ENCODE peak calls at places on chromosomes 5 and 9, in eight cellular contexts. One of them, this sample, is unnamed.

GRCh38 chr9:546797-547223 is 294.7 kb upstream of the DMRT1 start:
- DNase-seq in endothelial cell of umbilical vein: peak
- DNase-seq in transverse colon: no peak
- DNase-seq in K562: peak
- DNase-seq in body of pancreas: no peak
- DNase-seq in IMR-90: no peak
- DNase-seq in tibial nerve: no peak
- DNase-seq in adrenal gland: no peak
- DNase-seq in this sample: no peak

GRCh38 chr5:115069087-115069968 is 100.4 kb downstream of the TRIM36 start:
- DNase-seq in endothelial cell of umbilical vein: peak
- DNase-seq in transverse colon: peak
- DNase-seq in K562: peak
- DNase-seq in body of pancreas: peak
- DNase-seq in IMR-90: peak
- DNase-seq in tibial nerve: no peak
- DNase-seq in adrenal gland: peak
- DNase-seq in this sample: no peak

GRCh38 chr5:109703165-109703564 is 13.4 kb downstream of the MAN2A1 start:
- DNase-seq in endothelial cell of umbilical vein: no peak
- DNase-seq in transverse colon: no peak
- DNase-seq in K562: peak
- DNase-seq in body of pancreas: no peak
- DNase-seq in IMR-90: no peak
- DNase-seq in tibial nerve: no peak
- DNase-seq in adrenal gland: no peak
- DNase-seq in this sample: no peak

GRCh38 chr5:68110264-68110663 is 105.3 kb upstream of the PIK3R1 start:
- DNase-seq in endothelial cell of umbilical vein: no peak
- DNase-seq in transverse colon: no peak
- DNase-seq in K562: no peak
- DNase-seq in body of pancreas: no peak
- DNase-seq in IMR-90: no peak
- DNase-seq in tibial nerve: no peak
- DNase-seq in adrenal gland: no peak
- DNase-seq in this sample: no peak

GRCh38 chr9:33453286-33453882 is 6.0 kb upstream of the AQP3 start:
- DNase-seq in endothelial cell of umbilical vein: no peak
- DNase-seq in transverse colon: no peak
- DNase-seq in K562: peak
- DNase-seq in body of pancreas: no peak
- DNase-seq in IMR-90: no peak
- DNase-seq in tibial nerve: no peak
- DNase-seq in adrenal gland: no peak
- DNase-seq in this sample: no peak

GRCh38 chr5:35248843-35249780 is 18.8 kb upstream of the PRLR start:
- DNase-seq in endothelial cell of umbilical vein: no peak
- DNase-seq in transverse colon: no peak
- DNase-seq in K562: no peak
- DNase-seq in body of pancreas: no peak
- DNase-seq in IMR-90: peak
- DNase-seq in tibial nerve: no peak
- DNase-seq in adrenal gland: no peak
- DNase-seq in this sample: no peak

GRCh38 chr5:3740546-3741371 is 145.1 kb downstream of the IRX1 start:
- DNase-seq in endothelial cell of umbilical vein: no peak
- DNase-seq in transverse colon: no peak
- DNase-seq in K562: no peak
- DNase-seq in body of pancreas: peak
- DNase-seq in IMR-90: no peak
- DNase-seq in tibial nerve: no peak
- DNase-seq in adrenal gland: no peak
- DNase-seq in this sample: no peak

GRCh38 chr9:109906766-109907382 is 126.9 kb downstream of the PALM2AKAP2 start:
- DNase-seq in endothelial cell of umbilical vein: peak
- DNase-seq in transverse colon: no peak
- DNase-seq in K562: no peak
- DNase-seq in body of pancreas: no peak
- DNase-seq in IMR-90: peak
- DNase-seq in tibial nerve: no peak
- DNase-seq in adrenal gland: no peak
- DNase-seq in this sample: no peak

GRCh38 chr9:133375116-133375723 is 640 bp downstream of the SURF4 start:
- DNase-seq in endothelial cell of umbilical vein: peak
- DNase-seq in transverse colon: peak
- DNase-seq in K562: peak
- DNase-seq in body of pancreas: peak
- DNase-seq in IMR-90: peak
- DNase-seq in tibial nerve: no peak
- DNase-seq in adrenal gland: no peak
- DNase-seq in this sample: peak

GRCh38 chr5:116733995-116734716 is 159.5 kb upstream of the SEMA6A start:
- DNase-seq in endothelial cell of umbilical vein: no peak
- DNase-seq in transverse colon: no peak
- DNase-seq in K562: no peak
- DNase-seq in body of pancreas: no peak
- DNase-seq in IMR-90: no peak
- DNase-seq in tibial nerve: no peak
- DNase-seq in adrenal gland: no peak
- DNase-seq in this sample: no peak

GRCh38 chr5:56816546-56817081 is 1.3 kb downstream of the MAP3K1 start:
- DNase-seq in endothelial cell of umbilical vein: peak
- DNase-seq in transverse colon: peak
- DNase-seq in K562: peak
- DNase-seq in body of pancreas: peak
- DNase-seq in IMR-90: peak
- DNase-seq in tibial nerve: no peak
- DNase-seq in adrenal gland: peak
- DNase-seq in this sample: peak

DNA sequence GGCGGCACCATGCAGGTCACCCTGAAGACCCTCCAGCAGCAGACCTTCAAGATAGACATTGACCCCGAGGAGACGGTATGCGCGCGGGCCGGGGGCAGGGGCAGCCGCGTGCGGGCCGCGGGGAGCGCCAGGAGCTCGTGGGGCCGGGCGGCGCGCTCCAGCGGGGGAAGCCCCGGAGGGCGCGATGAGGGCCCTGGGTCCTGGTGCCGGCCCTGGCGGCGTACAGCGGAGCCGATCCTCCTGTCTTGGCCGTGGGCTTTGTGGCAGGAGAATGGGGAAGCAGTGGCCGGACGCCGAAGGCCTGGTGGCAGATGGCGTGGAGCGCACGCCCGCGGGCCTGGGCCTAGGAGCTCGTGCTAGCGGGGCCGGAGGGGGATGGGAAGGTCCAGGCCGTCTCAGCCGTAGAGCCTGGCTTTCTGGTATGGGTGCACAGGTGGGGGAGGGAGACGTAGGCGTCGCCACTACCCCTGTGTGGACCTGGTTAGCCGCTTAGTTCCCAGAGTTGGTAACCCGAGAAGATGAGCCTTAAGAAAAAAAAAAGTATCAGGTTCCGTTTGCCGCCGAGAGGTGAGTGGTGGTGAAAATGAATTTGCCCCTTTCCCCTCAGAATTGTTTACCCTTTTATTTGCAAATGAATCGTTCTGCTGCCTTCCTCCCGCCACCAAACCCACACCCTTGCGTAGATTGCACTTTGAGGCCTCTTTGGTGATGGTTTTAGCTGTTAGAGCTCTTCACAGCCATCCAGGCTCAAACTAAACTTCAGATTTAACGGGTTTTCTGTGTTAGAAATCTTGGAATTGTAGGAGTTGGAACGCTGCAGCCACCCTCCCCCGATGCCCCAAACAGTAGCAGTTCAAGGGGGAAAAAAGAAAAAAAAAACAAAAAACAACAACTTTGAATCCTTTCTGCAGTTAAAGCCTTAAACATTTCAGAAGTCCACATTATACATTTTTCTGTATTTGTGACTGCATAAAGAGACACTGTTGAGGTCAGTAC is 840 bp downstream of the RAD23B start:
- DNase-seq in endothelial cell of umbilical vein: peak
- DNase-seq in transverse colon: peak
- DNase-seq in K562: peak
- DNase-seq in body of pancreas: peak
- DNase-seq in IMR-90: peak
- DNase-seq in tibial nerve: peak
- DNase-seq in adrenal gland: peak
- DNase-seq in this sample: peak
- TF ChIP-seq POLR2A in endothelial cell of umbilical vein: no peak
- TF ChIP-seq POLR2A in transverse colon: no peak
- TF ChIP-seq POLR2A in K562: peak
- TF ChIP-seq POLR2A in body of pancreas: peak
- TF ChIP-seq POLR2A in IMR-90: no peak
- TF ChIP-seq POLR2A in tibial nerve: no peak
- TF ChIP-seq POLR2A in adrenal gland: peak
- TF ChIP-seq POLR2A in this sample: peak

DNA sequence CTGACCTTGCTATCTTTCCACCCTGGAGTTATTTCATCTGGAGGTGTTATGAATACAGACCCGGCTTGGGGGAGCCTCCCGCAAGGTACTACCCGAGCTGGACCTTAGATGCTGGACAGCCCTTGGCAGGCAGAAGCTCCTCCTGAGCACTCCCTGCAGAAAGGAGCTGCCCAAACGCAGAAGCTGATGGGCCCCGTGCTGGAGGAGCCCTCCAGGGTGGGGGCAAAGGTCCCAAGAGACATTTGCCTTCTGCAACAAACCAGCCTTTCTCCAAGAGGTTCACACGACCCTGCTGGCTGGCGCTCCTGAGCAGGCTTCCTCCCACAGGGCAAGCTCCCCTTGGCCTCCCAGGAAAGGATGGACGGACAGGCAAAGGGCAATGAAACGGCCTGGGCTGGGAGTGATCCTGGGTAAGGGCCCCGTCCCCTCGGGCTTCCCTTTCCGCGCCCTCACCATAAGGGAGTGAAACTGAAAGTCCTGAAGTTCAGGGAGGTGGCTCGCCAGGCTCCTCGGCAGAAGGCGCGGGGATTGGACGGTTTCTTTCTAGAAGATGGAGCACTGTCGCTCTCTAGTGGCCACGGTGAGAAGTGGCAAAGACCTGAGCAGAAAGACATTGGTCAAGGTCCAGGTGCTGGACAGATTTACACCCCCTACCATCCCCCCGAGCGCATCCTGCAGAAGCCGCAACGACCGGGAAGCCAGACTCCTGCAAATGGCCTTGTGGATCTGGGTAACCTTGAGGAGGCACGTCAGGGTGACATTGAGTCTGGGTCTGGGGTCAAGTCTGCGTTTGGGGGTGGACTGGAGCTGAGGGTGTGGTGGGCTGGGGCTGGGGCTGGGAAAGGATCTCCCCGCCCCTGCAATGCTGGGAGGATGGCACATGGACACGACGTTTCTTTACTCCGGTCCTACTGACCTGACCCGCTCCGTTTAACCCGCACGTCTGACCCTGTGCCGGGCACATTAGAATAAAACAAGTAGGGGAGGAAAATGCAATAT is 56.4 kb downstream of the NEURL1B start:
- DNase-seq in endothelial cell of umbilical vein: peak
- DNase-seq in transverse colon: peak
- DNase-seq in K562: peak
- DNase-seq in body of pancreas: peak
- DNase-seq in IMR-90: peak
- DNase-seq in tibial nerve: peak
- DNase-seq in adrenal gland: peak
- DNase-seq in this sample: peak
- TF ChIP-seq POLR2A in endothelial cell of umbilical vein: no peak
- TF ChIP-seq POLR2A in transverse colon: peak
- TF ChIP-seq POLR2A in K562: no peak
- TF ChIP-seq POLR2A in body of pancreas: peak
- TF ChIP-seq POLR2A in IMR-90: no peak
- TF ChIP-seq POLR2A in tibial nerve: peak
- TF ChIP-seq POLR2A in adrenal gland: peak
- TF ChIP-seq POLR2A in this sample: peak

GRCh38 chr5:88858392-88858791 is 24.6 kb downstream of the MEF2C start:
- DNase-seq in endothelial cell of umbilical vein: no peak
- DNase-seq in transverse colon: no peak
- DNase-seq in K562: no peak
- DNase-seq in body of pancreas: no peak
- DNase-seq in IMR-90: no peak
- DNase-seq in tibial nerve: no peak
- DNase-seq in adrenal gland: no peak
- DNase-seq in this sample: no peak
- TF ChIP-seq POLR2A in endothelial cell of umbilical vein: no peak
- TF ChIP-seq POLR2A in transverse colon: no peak
- TF ChIP-seq POLR2A in K562: no peak
- TF ChIP-seq POLR2A in body of pancreas: no peak
- TF ChIP-seq POLR2A in IMR-90: no peak
- TF ChIP-seq POLR2A in tibial nerve: no peak
- TF ChIP-seq POLR2A in adrenal gland: no peak
- TF ChIP-seq POLR2A in this sample: peak

GRCh38 chr9:113057193-113057592 is 669 bp upstream of the ZFP37 start:
- DNase-seq in endothelial cell of umbilical vein: no peak
- DNase-seq in transverse colon: no peak
- DNase-seq in K562: no peak
- DNase-seq in body of pancreas: no peak
- DNase-seq in IMR-90: no peak
- DNase-seq in tibial nerve: no peak
- DNase-seq in adrenal gland: no peak
- DNase-seq in this sample: no peak

DNA sequence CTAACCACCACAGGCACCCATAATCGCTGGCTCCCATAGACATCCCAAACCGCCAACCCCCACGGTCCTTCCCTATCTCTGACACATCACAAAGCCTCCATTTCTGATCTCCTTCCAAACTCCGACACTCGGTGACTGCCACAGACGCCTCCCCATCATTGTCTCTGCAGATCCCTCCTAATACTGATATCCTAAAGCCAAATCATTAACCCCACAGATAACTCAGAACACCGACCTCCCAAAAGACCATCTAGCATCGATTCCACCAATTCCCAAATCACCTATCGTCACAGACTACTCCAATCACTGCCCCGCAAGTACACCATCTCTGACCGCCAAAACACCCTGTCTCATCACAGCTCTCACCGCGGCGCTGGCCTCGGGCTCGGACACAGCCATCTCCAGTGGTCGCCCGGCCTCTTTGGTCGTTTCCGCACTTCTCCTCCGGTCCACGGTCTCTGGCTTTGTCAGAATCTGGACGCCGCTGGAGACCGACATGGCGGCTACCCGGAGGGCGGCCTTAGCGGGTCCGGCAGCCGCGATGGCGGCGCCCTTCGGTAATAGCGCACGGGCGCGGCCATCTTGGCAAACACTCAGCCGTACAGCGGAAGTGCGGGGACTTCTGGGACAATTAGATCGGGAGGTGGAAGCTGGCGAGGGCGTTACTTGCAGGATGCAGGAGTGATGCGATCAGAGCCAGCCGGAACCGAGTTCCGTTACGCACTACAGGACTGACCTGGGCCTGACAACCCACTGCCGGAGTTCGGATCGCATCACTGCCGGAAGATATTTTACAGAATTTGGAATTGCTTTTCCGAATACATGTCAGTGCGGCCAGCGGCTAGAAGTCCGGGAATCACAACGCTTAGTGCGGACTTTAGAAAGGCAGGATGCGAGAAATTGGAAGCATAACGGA is at the start of gene ZFP37:
- DNase-seq in endothelial cell of umbilical vein: peak
- DNase-seq in transverse colon: peak
- DNase-seq in K562: peak
- DNase-seq in body of pancreas: peak
- DNase-seq in IMR-90: peak
- DNase-seq in tibial nerve: peak
- DNase-seq in adrenal gland: peak
- DNase-seq in this sample: peak
- TF ChIP-seq POLR2A in endothelial cell of umbilical vein: no peak
- TF ChIP-seq POLR2A in transverse colon: no peak
- TF ChIP-seq POLR2A in K562: peak
- TF ChIP-seq POLR2A in body of pancreas: no peak
- TF ChIP-seq POLR2A in IMR-90: peak
- TF ChIP-seq POLR2A in tibial nerve: peak
- TF ChIP-seq POLR2A in adrenal gland: peak
- TF ChIP-seq POLR2A in this sample: peak

GRCh38 chr9:126613656-126614055 is at the start of gene LMX1B:
- DNase-seq in endothelial cell of umbilical vein: no peak
- DNase-seq in transverse colon: peak
- DNase-seq in K562: no peak
- DNase-seq in body of pancreas: peak
- DNase-seq in IMR-90: peak
- DNase-seq in tibial nerve: no peak
- DNase-seq in adrenal gland: no peak
- DNase-seq in this sample: no peak
- TF ChIP-seq POLR2A in endothelial cell of umbilical vein: no peak
- TF ChIP-seq POLR2A in transverse colon: no peak
- TF ChIP-seq POLR2A in K562: no peak
- TF ChIP-seq POLR2A in body of pancreas: no peak
- TF ChIP-seq POLR2A in IMR-90: no peak
- TF ChIP-seq POLR2A in tibial nerve: no peak
- TF ChIP-seq POLR2A in adrenal gland: no peak
- TF ChIP-seq POLR2A in this sample: no peak